ENCODE peak calls at places on chromosomes 1 and 21, in seven cellular contexts. K is SK-N-SH, M is H1, S is HepG2, L is HCT116, W is K562, Q is GM12878. U is an unnamed sample.

GRCh38 chr21:34133802-34134201 is 60.4 kb downstream of the MRPS6 start:
- DNase-seq in Q (no peak), M (no peak), L (no peak), S (no peak), W (peak), K (no peak), U (no peak)

GRCh38 chr1:216222302-216222701 is 200.9 kb downstream of the USH2A start:
- DNase-seq in M (no peak), L (no peak), Q (no peak), S (no peak), W (no peak), K (no peak), U (no peak)

GRCh38 chr1:95685091-95685490 is 451.1 kb downstream of the RWDD3 start:
- DNase-seq in S (no peak), L (no peak), K (no peak), Q (no peak), M (no peak), W (no peak), U (no peak)

GRCh38 chr1:26761217-26761616 is 26.5 kb upstream of the PIGV start:
- DNase-seq in Q (no peak), S (no peak), W (no peak), K (peak), L (no peak), M (no peak), U (no peak)

GRCh38 chr1:183515002-183515689 is 42.8 kb downstream of the SMG7 start:
- DNase-seq in S (no peak), K (no peak), W (no peak), M (no peak), L (no peak), Q (no peak), U (no peak)

GRCh38 chr1:172537827-172538391 is 5.0 kb downstream of the SUCO start:
- DNase-seq in Q (no peak), W (no peak), M (no peak), L (no peak), K (peak), S (no peak), U (peak)

GRCh38 chr1:31885851-31886250 is 52.3 kb downstream of the PTP4A2 start:
- DNase-seq in Q (no peak), W (no peak), L (no peak), M (no peak), S (no peak), K (no peak), U (no peak)

GRCh38 chr1:212488436-212489283 is 55.9 kb downstream of the NENF start:
- DNase-seq in K (no peak), M (no peak), L (no peak), S (peak), W (no peak), Q (no peak), U (no peak)

GRCh38 chr1:31413405-31414005 is 492 bp downstream of the SERINC2 start:
- DNase-seq in W (peak), K (peak), Q (no peak), S (no peak), L (no peak), M (no peak), U (peak)

GRCh38 chr1:205267306-205267902 is 39.7 kb downstream of the TMCC2 start:
- DNase-seq in L (no peak), Q (no peak), W (peak), K (no peak), M (no peak), S (no peak), U (no peak)

GRCh38 chr1:30514945-30515344 is 208.4 kb downstream of the MATN1 start:
- DNase-seq in K (no peak), S (no peak), W (no peak), Q (no peak), L (no peak), M (no peak), U (no peak)

GRCh38 chr1:211874521-211875347 is 44.2 kb upstream of the LPGAT1 start:
- DNase-seq in S (no peak), Q (no peak), W (no peak), L (no peak), M (no peak), K (no peak), U (no peak)

GRCh38 chr21:34693192-34693810 is 24.5 kb downstream of the CLIC6 start:
- DNase-seq in K (peak), S (peak), W (peak), Q (no peak), M (no peak), L (peak), U (peak)

GRCh38 chr1:112533029-112533428 is 24.3 kb downstream of the WNT2B start:
- DNase-seq in L (no peak), K (no peak), S (no peak), Q (no peak), M (no peak), W (no peak), U (no peak)

GRCh38 chr1:24111264-24111997 is 504 bp downstream of the MYOM3 start:
- DNase-seq in M (no peak), W (no peak), Q (no peak), K (peak), L (no peak), S (no peak), U (no peak)

GRCh38 chr21:17402885-17403477 is 109.9 kb upstream of the CXADR start:
- DNase-seq in Q (no peak), L (no peak), W (no peak), K (peak), M (no peak), S (no peak), U (no peak)

GRCh38 chr21:44911384-44912157 is 9.1 kb downstream of the ITGB2 start:
- DNase-seq in W (peak), Q (no peak), K (peak), M (no peak), S (peak), L (no peak), U (no peak)

GRCh38 chr1:205543351-205544305 is 39.2 kb downstream of the CDK18 start:
- DNase-seq in Q (no peak), S (peak), L (no peak), M (peak), K (peak), W (peak), U (peak)

GRCh38 chr1:201349091-201349490 is 28.4 kb downstream of the TNNT2 start:
- DNase-seq in W (no peak), K (no peak), M (no peak), S (no peak), Q (no peak), L (no peak), U (no peak)

GRCh38 chr1:110780600-110781484 is 92.1 kb upstream of the CD53 start:
- DNase-seq in M (peak), S (peak), L (peak), Q (no peak), K (peak), W (peak), U (peak)

GRCh38 chr1:7783178-7783711 is 846 bp upstream of the PER3 start:
- DNase-seq in K (no peak), W (peak), L (no peak), Q (no peak), M (no peak), S (peak), U (no peak)

GRCh38 chr1:235703516-235703915 is 53.9 kb upstream of the GNG4 start:
- DNase-seq in L (no peak), M (no peak), Q (no peak), W (no peak), S (no peak), K (no peak), U (no peak)

GRCh38 chr1:186050360-186050759 is 316.2 kb downstream of the HMCN1 start:
- DNase-seq in K (no peak), Q (no peak), M (no peak), S (no peak), L (no peak), W (no peak), U (no peak)

GRCh38 chr1:203353486-203353885 is 2.6 kb upstream of the FMOD start:
- DNase-seq in L (no peak), M (no peak), W (no peak), Q (no peak), K (no peak), S (no peak), U (no peak)

GRCh38 chr1:165851034-165851658 is 23.7 kb downstream of the UCK2 start:
- DNase-seq in Q (no peak), W (no peak), K (no peak), M (no peak), L (no peak), S (no peak), U (no peak)

GRCh38 chr1:116321766-116322175 is 51.3 kb upstream of the ATP1A1 start:
- DNase-seq in K (no peak), W (no peak), L (no peak), M (no peak), S (peak), Q (no peak), U (no peak)

GRCh38 chr1:235468970-235469369 is 35.3 kb downstream of the B3GALNT2 start:
- DNase-seq in L (peak), S (peak), W (no peak), Q (no peak), M (no peak), K (no peak), U (no peak)

GRCh38 chr1:36268981-36269380 is 37.2 kb upstream of the SH3D21 start:
- DNase-seq in M (no peak), K (no peak), S (no peak), L (no peak), W (no peak), Q (no peak), U (no peak)
- TF ChIP-seq YY1 in M (no peak), K (no peak), S (no peak), L (no peak), W (no peak), Q (no peak), U (no peak)

GRCh38 chr1:150061632-150062101 is 5.9 kb upstream of the VPS45 start:
- DNase-seq in M (no peak), L (peak), W (no peak), Q (no peak), S (no peak), K (no peak), U (no peak)
- TF ChIP-seq YY1 in M (no peak), L (no peak), W (no peak), Q (no peak), S (no peak), K (no peak), U (no peak)

GRCh38 chr21:42633858-42634257 is 19.6 kb upstream of the PDE9A start:
- DNase-seq in W (no peak), L (no peak), K (no peak), M (no peak), S (no peak), Q (no peak), U (no peak)
- TF ChIP-seq YY1 in W (no peak), L (no peak), K (no peak), M (no peak), S (no peak), Q (no peak), U (no peak)

GRCh38 chr1:175471039-175471800 is 272.2 kb downstream of the TNR start:
- DNase-seq in K (no peak), S (no peak), W (no peak), M (no peak), L (no peak), Q (no peak), U (no peak)
- TF ChIP-seq YY1 in K (no peak), S (no peak), W (no peak), M (no peak), L (no peak), Q (no peak), U (no peak)

GRCh38 chr1:11860586-11860985 is 1.8 kb upstream of the NPPB start:
- DNase-seq in S (no peak), M (no peak), Q (no peak), W (no peak), L (no peak), K (no peak), U (no peak)
- TF ChIP-seq YY1 in S (no peak), M (no peak), Q (no peak), W (no peak), L (no peak), K (no peak), U (no peak)

GRCh38 chr21:26207021-26207420 is 36.5 kb upstream of the APP start:
- DNase-seq in K (no peak), S (no peak), Q (no peak), W (no peak), M (no peak), L (no peak), U (no peak)

GRCh38 chr21:26212220-26212619 is 41.6 kb upstream of the APP start:
- DNase-seq in S (no peak), Q (no peak), W (no peak), L (no peak), K (no peak), M (peak), U (no peak)

DNA sequence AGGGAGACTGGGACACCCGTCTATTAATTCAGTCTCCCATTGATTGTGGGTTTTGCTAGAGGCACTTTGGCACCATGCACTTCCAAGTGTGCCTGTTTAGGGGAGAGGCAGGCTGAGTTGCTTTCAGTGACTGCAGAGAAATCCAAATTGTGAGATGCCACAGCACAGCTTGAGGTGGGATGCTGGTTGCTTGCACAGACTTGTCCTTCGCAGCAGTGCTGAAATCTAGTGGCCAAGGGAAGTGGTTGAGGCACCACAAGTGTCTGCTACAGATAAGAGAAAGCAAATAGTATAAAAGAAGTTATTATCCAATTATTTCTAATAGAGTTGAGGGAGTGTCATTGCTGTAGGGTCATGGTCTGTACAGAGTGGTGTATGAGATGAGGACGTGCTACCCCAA is 40.0 kb upstream of the APP start:
- DNase-seq in L (no peak), S (no peak), Q (no peak), K (no peak), M (no peak), W (no peak), U (no peak)
- TF ChIP-seq YY1 in L (no peak), S (no peak), Q (no peak), K (no peak), M (no peak), W (no peak), U (no peak)